ENCODE peak calls at places on chromosomes 4 and X, in four cellular contexts. R is AG04449, B is NCI-H226, E is upper lobe of right lung. U is an unnamed sample.

GRCh38 chr4:87819281-87819919 is 13.4 kb upstream of the MEPE start:
- DNase-seq in R (no peak), B (peak; percentile 80), E (no peak), U (no peak)

GRCh38 chr4:78056265-78057129 is 626 bp upstream of the FRAS1 start:
- DNase-seq in R (no peak), B (peak; percentile 89), E (peak; percentile 72), U (peak; percentile 53)

GRCh38 chr4:40280586-40280985 is 54.5 kb upstream of the CHRNA9 start:
- DNase-seq in R (no peak), B (no peak), E (no peak), U (no peak)

GRCh38 chr4:141905751-141906150 is 269.4 kb downstream of the IL15 start:
- DNase-seq in R (peak; percentile 87), B (no peak), E (no peak), U (peak; percentile 94)

GRCh38 chr4:111234939-111235338 is 612.1 kb upstream of the PITX2 start:
- DNase-seq in R (no peak), B (no peak), E (no peak), U (no peak)

GRCh38 chrX:13252726-13253125 is 67.1 kb downstream of the ATXN3L start:
- DNase-seq in R (no peak), B (no peak), E (no peak), U (no peak)

GRCh38 chrX:153537080-153537479 is 19.6 kb downstream of the ATP2B3 start:
- DNase-seq in R (no peak), B (no peak), E (no peak), U (no peak)

GRCh38 chrX:54066841-54067240 is 22.6 kb upstream of the PHF8 start:
- DNase-seq in R (no peak), B (no peak), E (no peak), U (no peak)

GRCh38 chr4:77044458-77045124 is 31.2 kb downstream of the CCNI start:
- DNase-seq in R (no peak), B (no peak), E (no peak), U (no peak)